ENCODE peak calls at places on chromosome 14, in four cellular contexts. One of them, this sample, is unnamed.

GRCh38 chr14:75533791-75534190 is 11.5 kb downstream of the BATF start:
- DNase-seq in choroid plexus epithelial cell: no peak
- DNase-seq in tibial nerve: no peak
- DNase-seq in tibial artery: no peak
- DNase-seq in this sample: no peak

GRCh38 chr14:69571879-69572633 is 2.6 kb downstream of the CCDC177 start:
- DNase-seq in tibial artery: no peak
- DNase-seq in choroid plexus epithelial cell: peak
- DNase-seq in tibial nerve: no peak
- DNase-seq in this sample: no peak

GRCh38 chr14:36666416-36667206 is 5.0 kb downstream of the PAX9 start:
- DNase-seq in choroid plexus epithelial cell: no peak
- DNase-seq in tibial artery: no peak
- DNase-seq in tibial nerve: no peak
- DNase-seq in this sample: no peak

GRCh38 chr14:85420278-85420677 is 109.7 kb upstream of the FLRT2 start:
- DNase-seq in tibial artery: no peak
- DNase-seq in choroid plexus epithelial cell: no peak
- DNase-seq in tibial nerve: no peak
- DNase-seq in this sample: no peak

GRCh38 chr14:99035712-99036593 is 236.0 kb downstream of the BCL11B start:
- DNase-seq in tibial artery: peak
- DNase-seq in tibial nerve: peak
- DNase-seq in choroid plexus epithelial cell: peak
- DNase-seq in this sample: peak

GRCh38 chr14:76331328-76332011 is 44.5 kb upstream of the ESRRB start:
- DNase-seq in tibial nerve: no peak
- DNase-seq in choroid plexus epithelial cell: no peak
- DNase-seq in tibial artery: peak
- DNase-seq in this sample: no peak

GRCh38 chr14:51319181-51319597 is 79.1 kb downstream of the TMX1 start:
- DNase-seq in tibial nerve: no peak
- DNase-seq in choroid plexus epithelial cell: no peak
- DNase-seq in tibial artery: no peak
- DNase-seq in this sample: no peak

GRCh38 chr14:70193396-70193795 is 4.6 kb upstream of the SLC8A3 start:
- DNase-seq in choroid plexus epithelial cell: no peak
- DNase-seq in tibial nerve: no peak
- DNase-seq in tibial artery: no peak
- DNase-seq in this sample: no peak

GRCh38 chr14:84074626-84075025 is 1455.3 kb upstream of the FLRT2 start:
- DNase-seq in tibial artery: no peak
- DNase-seq in tibial nerve: no peak
- DNase-seq in choroid plexus epithelial cell: no peak
- DNase-seq in this sample: no peak

GRCh38 chr14:85599939-85600338 is 70.0 kb downstream of the FLRT2 start:
- DNase-seq in tibial nerve: no peak
- DNase-seq in tibial artery: no peak
- DNase-seq in choroid plexus epithelial cell: peak
- DNase-seq in this sample: no peak

GRCh38 chr14:42480235-42480634 is 873.6 kb downstream of the LRFN5 start:
- DNase-seq in choroid plexus epithelial cell: no peak
- DNase-seq in tibial artery: no peak
- DNase-seq in tibial nerve: no peak
- DNase-seq in this sample: no peak

GRCh38 chr14:59360923-59361794 is 104.0 kb downstream of the GPR135 start:
- DNase-seq in choroid plexus epithelial cell: peak
- DNase-seq in tibial nerve: peak
- DNase-seq in tibial artery: peak
- DNase-seq in this sample: no peak

GRCh38 chr14:53354331-53354730 is 201.2 kb upstream of the DDHD1 start:
- DNase-seq in tibial nerve: no peak
- DNase-seq in choroid plexus epithelial cell: no peak
- DNase-seq in tibial artery: no peak
- DNase-seq in this sample: no peak

GRCh38 chr14:51386983-51387730 is 147.1 kb downstream of the TMX1 start:
- DNase-seq in choroid plexus epithelial cell: no peak
- DNase-seq in tibial nerve: no peak
- DNase-seq in tibial artery: no peak
- DNase-seq in this sample: no peak

GRCh38 chr14:74501135-74501614 is 7.6 kb downstream of the ISCA2 start:
- DNase-seq in tibial nerve: peak
- DNase-seq in choroid plexus epithelial cell: peak
- DNase-seq in tibial artery: peak
- DNase-seq in this sample: peak

GRCh38 chr14:85214471-85214870 is 315.5 kb upstream of the FLRT2 start:
- DNase-seq in choroid plexus epithelial cell: peak
- DNase-seq in tibial artery: no peak
- DNase-seq in tibial nerve: no peak
- DNase-seq in this sample: no peak

GRCh38 chr14:59583755-59584154 is 7.1 kb upstream of the CCDC175 start:
- DNase-seq in tibial nerve: no peak
- DNase-seq in tibial artery: no peak
- DNase-seq in choroid plexus epithelial cell: peak
- DNase-seq in this sample: no peak

DNA sequence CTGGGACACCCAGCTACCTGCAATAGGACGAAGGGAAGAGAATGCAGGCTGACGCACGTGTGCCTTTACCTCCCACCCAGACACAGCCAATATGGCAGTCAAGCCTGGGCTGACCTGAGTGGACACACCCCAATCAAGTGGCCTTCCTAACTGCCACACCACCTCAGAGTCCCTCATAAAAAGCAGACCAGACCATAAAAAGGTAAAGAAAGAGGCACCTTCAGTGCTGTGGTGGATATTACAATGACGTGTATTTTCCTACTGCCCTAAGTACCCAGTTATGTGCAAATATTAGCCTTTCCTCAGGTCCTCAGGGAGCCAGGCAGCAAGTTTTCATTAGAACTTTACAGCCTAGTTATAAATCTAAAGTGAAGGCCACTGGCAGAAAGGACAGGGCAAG is 75.8 kb downstream of the KCNK10 start:
- DNase-seq in choroid plexus epithelial cell: no peak
- DNase-seq in tibial artery: no peak
- DNase-seq in tibial nerve: no peak
- DNase-seq in this sample: no peak
- H3K4me3 ChIP-seq in choroid plexus epithelial cell: no peak
- H3K4me3 ChIP-seq in tibial artery: no peak
- H3K4me3 ChIP-seq in tibial nerve: no peak
- H3K4me3 ChIP-seq in this sample: no peak

DNA sequence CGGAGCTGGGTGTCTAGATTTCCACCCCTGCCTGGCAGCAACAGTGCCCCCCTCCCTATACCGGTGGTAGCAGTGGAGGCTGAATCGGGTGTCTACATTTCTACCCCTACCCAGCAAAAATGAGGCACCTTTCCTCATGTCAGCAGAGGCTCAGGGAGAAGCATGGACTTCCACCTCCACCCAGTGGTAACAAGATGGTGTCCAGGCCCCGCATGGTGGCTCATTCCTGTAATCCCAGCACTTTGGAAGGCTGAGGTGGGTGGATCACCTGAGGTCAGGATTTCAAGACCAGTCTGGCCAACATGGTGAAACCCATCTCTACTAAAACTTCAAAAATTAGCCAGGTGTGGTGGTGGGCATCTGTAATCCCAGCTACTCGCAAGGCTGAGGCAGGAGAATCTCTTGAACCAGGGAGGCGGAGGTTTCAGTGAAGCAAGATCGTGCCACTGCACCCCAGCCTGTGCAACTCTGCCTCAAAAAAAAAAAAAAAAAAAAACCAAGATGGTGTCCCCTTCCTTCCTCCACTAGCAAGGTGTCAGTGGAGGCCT is 35.5 kb upstream of the OR5AU1 start:
- DNase-seq in choroid plexus epithelial cell: no peak
- DNase-seq in tibial nerve: no peak
- DNase-seq in tibial artery: no peak
- DNase-seq in this sample: no peak
- H3K4me3 ChIP-seq in choroid plexus epithelial cell: no peak
- H3K4me3 ChIP-seq in tibial nerve: peak
- H3K4me3 ChIP-seq in tibial artery: no peak
- H3K4me3 ChIP-seq in this sample: no peak

GRCh38 chr14:104749111-104749649 is 3.8 kb upstream of the SIVA1 start:
- DNase-seq in choroid plexus epithelial cell: peak
- DNase-seq in tibial artery: peak
- DNase-seq in tibial nerve: peak
- DNase-seq in this sample: no peak
- H3K4me3 ChIP-seq in choroid plexus epithelial cell: no peak
- H3K4me3 ChIP-seq in tibial artery: peak
- H3K4me3 ChIP-seq in tibial nerve: no peak
- H3K4me3 ChIP-seq in this sample: no peak

DNA sequence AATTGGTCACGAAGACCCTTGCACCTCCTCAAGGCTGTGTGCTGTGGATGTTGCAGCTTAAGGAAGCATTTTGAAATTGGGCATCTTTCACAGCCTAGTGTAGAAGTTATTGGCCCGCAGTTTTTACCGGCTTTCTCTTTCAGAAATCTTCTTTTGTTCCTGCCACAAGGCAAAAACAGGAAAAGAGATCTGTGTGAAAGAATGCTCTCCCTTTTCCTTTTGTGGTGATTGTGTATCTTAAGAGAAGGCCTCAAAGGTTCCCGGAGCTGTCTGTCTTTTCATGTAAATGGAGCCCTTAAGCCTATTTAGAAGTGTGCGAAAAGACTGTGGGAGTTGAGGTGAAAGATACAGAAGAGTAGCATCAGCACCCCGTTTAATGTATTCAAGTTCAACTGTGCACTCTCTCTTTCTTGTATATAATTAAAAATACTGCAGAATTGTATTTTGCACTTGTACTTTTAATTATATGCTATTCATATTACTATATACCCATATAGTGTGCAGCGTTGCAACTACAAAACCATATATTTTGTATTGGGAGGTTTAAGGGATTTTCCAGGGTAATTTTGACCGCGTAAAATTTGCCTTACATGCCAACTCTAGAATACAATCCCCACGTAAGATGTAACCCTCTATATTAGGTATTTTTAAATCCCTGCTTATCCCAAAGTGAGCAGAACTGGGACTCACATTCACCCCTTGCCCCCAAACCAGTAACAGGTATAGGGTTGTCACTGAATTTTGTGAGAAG is 441.7 kb downstream of the RAD51B start:
- DNase-seq in tibial artery: no peak
- DNase-seq in tibial nerve: no peak
- DNase-seq in choroid plexus epithelial cell: no peak
- DNase-seq in this sample: no peak
- H3K4me3 ChIP-seq in tibial artery: no peak
- H3K4me3 ChIP-seq in tibial nerve: no peak
- H3K4me3 ChIP-seq in choroid plexus epithelial cell: no peak
- H3K4me3 ChIP-seq in this sample: no peak

This sample was measured in HFF-Myc.